ENCODE peak calls at places on chromosomes 4 and X, in seven cellular contexts. N is HCT116, G is breast epithelium, M is sigmoid colon, J is heart left ventricle, I is H1, P is Peyer's patch. F is an unnamed sample.

GRCh38 chr4:53193111-53193510 is 172.8 kb downstream of the SCFD2 start:
- DNase-seq in N (no peak), G (no peak), M (no peak), J (no peak), I (no peak), P (no peak), F (no peak)

GRCh38 chrX:76428243-76429130 is 977 bp downstream of the MAGEE1 start:
- DNase-seq in N (no peak), G (no peak), M (peak), J (peak), I (peak), P (peak), F (no peak)

GRCh38 chr4:33975996-33976395 is 2268.3 kb downstream of the ARAP2 start:
- DNase-seq in N (no peak), G (no peak), M (no peak), J (no peak), I (no peak), P (no peak), F (no peak)

GRCh38 chr4:3660086-3660927 is 105.9 kb upstream of the ADRA2C start:
- DNase-seq in N (no peak), G (no peak), M (no peak), J (no peak), I (no peak), P (no peak), F (no peak)

GRCh38 chr4:122152699-122153328 is 683 bp downstream of the BLTP1 start:
- DNase-seq in N (no peak), G (peak), M (peak), J (peak), I (no peak), P (peak), F (peak)

GRCh38 chr4:91485415-91485814 is 818.4 kb upstream of the GRID2 start:
- DNase-seq in N (no peak), G (no peak), M (no peak), J (no peak), I (no peak), P (no peak), F (no peak)

GRCh38 chrX:16579517-16579916 is 70.4 kb upstream of the S100G start:
- DNase-seq in N (no peak), G (no peak), M (no peak), J (no peak), I (no peak), P (no peak), F (no peak)

GRCh38 chrX:71098302-71098701 is 2.7 kb downstream of the FOXO4 start:
- DNase-seq in N (peak), G (peak), M (peak), J (peak), I (no peak), P (peak), F (peak)

GRCh38 chrX:151084454-151084853 is 91.9 kb upstream of the GPR50 start:
- DNase-seq in N (no peak), G (no peak), M (no peak), J (no peak), I (no peak), P (no peak), F (no peak)

GRCh38 chrX:51779306-51779705 is 36.1 kb downstream of the GSPT2 start:
- DNase-seq in N (no peak), G (no peak), M (no peak), J (no peak), I (no peak), P (no peak), F (no peak)

GRCh38 chr4:20254517-20255250 is 3.0 kb downstream of the SLIT2 start:
- DNase-seq in N (no peak), G (no peak), M (peak), J (peak), I (no peak), P (no peak), F (no peak)

GRCh38 chr4:173509031-173510001 is 20.7 kb downstream of the HAND2 start:
- DNase-seq in N (no peak), G (no peak), M (peak), J (peak), I (peak), P (no peak), F (no peak)

GRCh38 chr4:184838249-184839074 is 12.7 kb upstream of the ACSL1 start:
- DNase-seq in N (no peak), G (no peak), M (no peak), J (no peak), I (no peak), P (no peak), F (peak)

GRCh38 chrX:80765226-80765625 is 44.5 kb downstream of the BRWD3 start:
- DNase-seq in N (no peak), G (no peak), M (no peak), J (no peak), I (no peak), P (no peak), F (no peak)

GRCh38 chrX:13432776-13433605 is 113.1 kb upstream of the ATXN3L start:
- DNase-seq in N (no peak), G (no peak), M (no peak), J (no peak), I (no peak), P (no peak), F (no peak)

GRCh38 chrX:68139791-68140190 is 293.5 kb downstream of the OPHN1 start:
- DNase-seq in N (no peak), G (no peak), M (no peak), J (no peak), I (no peak), P (no peak), F (no peak)

GRCh38 chr4:133969202-133969873 is 232.3 kb downstream of the PABPC4L start:
- DNase-seq in N (no peak), G (no peak), M (no peak), J (peak), I (no peak), P (no peak), F (peak)

GRCh38 chrX:52082578-52082977 is 13.6 kb upstream of the MAGED4B start:
- DNase-seq in N (no peak), G (no peak), M (no peak), J (no peak), I (no peak), P (no peak), F (no peak)

GRCh38 chrX:33726281-33727160 is 405.6 kb downstream of the FAM47A start:
- DNase-seq in N (no peak), G (no peak), M (peak), J (no peak), I (peak), P (no peak), F (no peak)

GRCh38 chr4:9867746-9868425 is 86.5 kb downstream of the DRD5 start:
- DNase-seq in N (no peak), G (no peak), M (no peak), J (no peak), I (no peak), P (no peak), F (no peak)

GRCh38 chr4:2861631-2862436 is 18.2 kb downstream of the ADD1 start:
- DNase-seq in N (no peak), G (no peak), M (no peak), J (no peak), I (peak), P (no peak), F (no peak)

GRCh38 chr4:25425361-25425760 is 48.3 kb downstream of the ANAPC4 start:
- DNase-seq in N (no peak), G (no peak), M (no peak), J (no peak), I (no peak), P (no peak), F (no peak)

GRCh38 chr4:37781134-37781455 is 45.4 kb upstream of the PGM2 start:
- DNase-seq in N (no peak), G (no peak), M (no peak), J (no peak), I (no peak), P (no peak), F (no peak)

GRCh38 chrX:150405576-150405975 is 42.5 kb downstream of the MAMLD1 start:
- DNase-seq in N (no peak), G (no peak), M (no peak), J (no peak), I (no peak), P (no peak), F (peak)

GRCh38 chrX:45472968-45473367 is 272.3 kb upstream of the DIPK2B start:
- DNase-seq in N (no peak), G (no peak), M (no peak), J (no peak), I (no peak), P (no peak), F (no peak)

GRCh38 chr4:89009653-89010369 is 47.2 kb downstream of the FAM13A start:
- DNase-seq in N (no peak), G (no peak), M (no peak), J (no peak), I (no peak), P (no peak), F (peak)

GRCh38 chrX:54930291-54931049 is 9.8 kb downstream of the TRO start:
- DNase-seq in N (no peak), G (no peak), M (no peak), J (no peak), I (no peak), P (no peak), F (no peak)

GRCh38 chrX:40460926-40461325 is 119.8 kb upstream of the ATP6AP2 start:
- DNase-seq in N (no peak), G (no peak), M (no peak), J (no peak), I (no peak), P (no peak), F (no peak)

GRCh38 chr4:100593933-100594332 is 76.1 kb upstream of the EMCN start:
- DNase-seq in N (no peak), G (no peak), M (no peak), J (no peak), I (no peak), P (no peak), F (no peak)

GRCh38 chrX:47483310-47484268 is 567 bp upstream of the ZNF41 start:
- DNase-seq in N (no peak), G (no peak), M (peak), J (peak), I (no peak), P (peak), F (peak)

GRCh38 chrX:87063622-87064021 is 454.0 kb upstream of the KLHL4 start:
- DNase-seq in N (no peak), G (no peak), M (no peak), J (no peak), I (no peak), P (no peak), F (no peak)

GRCh38 chr4:51843309-51844156 is 580 bp downstream of the DCUN1D4 start:
- DNase-seq in N (no peak), G (peak), M (peak), J (peak), I (no peak), P (peak), F (peak)

GRCh38 chr4:766152-766515 is 59.8 kb downstream of the CPLX1 start:
- DNase-seq in N (no peak), G (no peak), M (no peak), J (peak), I (no peak), P (no peak), F (no peak)

GRCh38 chr4:761739-762138 is 56.1 kb downstream of the PCGF3 start:
- DNase-seq in N (no peak), G (no peak), M (no peak), J (peak), I (no peak), P (no peak), F (no peak)

GRCh38 chrX:11564546-11564945 is 101.2 kb downstream of the ARHGAP6 start:
- DNase-seq in N (no peak), G (no peak), M (no peak), J (no peak), I (no peak), P (no peak), F (no peak)

GRCh38 chr4:78949735-78950134 is 10.5 kb upstream of the PAQR3 start:
- DNase-seq in N (no peak), G (no peak), M (no peak), J (no peak), I (no peak), P (no peak), F (peak)

GRCh38 chrX:153336988-153337387 is 3.0 kb downstream of the ZNF275 start:
- DNase-seq in N (no peak), G (no peak), M (no peak), J (no peak), I (no peak), P (no peak), F (no peak)

GRCh38 chr4:142406917-142407501 is 439.1 kb downstream of the INPP4B start:
- DNase-seq in N (no peak), G (no peak), M (no peak), J (no peak), I (no peak), P (no peak), F (peak)

GRCh38 chrX:139932077-139932900 is 564 bp downstream of the ATP11C start:
- DNase-seq in N (no peak), G (no peak), M (peak), J (peak), I (no peak), P (peak), F (peak)

GRCh38 chrX:139931646-139932076 is 1.2 kb downstream of the ATP11C start:
- DNase-seq in N (no peak), G (peak), M (no peak), J (peak), I (no peak), P (no peak), F (no peak)

GRCh38 chrX:139930923-139931645 is 1.8 kb downstream of the ATP11C start:
- DNase-seq in N (no peak), G (no peak), M (peak), J (no peak), I (no peak), P (peak), F (peak)

GRCh38 chrX:139933904-139934303 is 1.1 kb upstream of the ATP11C start:
- DNase-seq in N (no peak), G (no peak), M (no peak), J (no peak), I (no peak), P (no peak), F (no peak)

DNA sequence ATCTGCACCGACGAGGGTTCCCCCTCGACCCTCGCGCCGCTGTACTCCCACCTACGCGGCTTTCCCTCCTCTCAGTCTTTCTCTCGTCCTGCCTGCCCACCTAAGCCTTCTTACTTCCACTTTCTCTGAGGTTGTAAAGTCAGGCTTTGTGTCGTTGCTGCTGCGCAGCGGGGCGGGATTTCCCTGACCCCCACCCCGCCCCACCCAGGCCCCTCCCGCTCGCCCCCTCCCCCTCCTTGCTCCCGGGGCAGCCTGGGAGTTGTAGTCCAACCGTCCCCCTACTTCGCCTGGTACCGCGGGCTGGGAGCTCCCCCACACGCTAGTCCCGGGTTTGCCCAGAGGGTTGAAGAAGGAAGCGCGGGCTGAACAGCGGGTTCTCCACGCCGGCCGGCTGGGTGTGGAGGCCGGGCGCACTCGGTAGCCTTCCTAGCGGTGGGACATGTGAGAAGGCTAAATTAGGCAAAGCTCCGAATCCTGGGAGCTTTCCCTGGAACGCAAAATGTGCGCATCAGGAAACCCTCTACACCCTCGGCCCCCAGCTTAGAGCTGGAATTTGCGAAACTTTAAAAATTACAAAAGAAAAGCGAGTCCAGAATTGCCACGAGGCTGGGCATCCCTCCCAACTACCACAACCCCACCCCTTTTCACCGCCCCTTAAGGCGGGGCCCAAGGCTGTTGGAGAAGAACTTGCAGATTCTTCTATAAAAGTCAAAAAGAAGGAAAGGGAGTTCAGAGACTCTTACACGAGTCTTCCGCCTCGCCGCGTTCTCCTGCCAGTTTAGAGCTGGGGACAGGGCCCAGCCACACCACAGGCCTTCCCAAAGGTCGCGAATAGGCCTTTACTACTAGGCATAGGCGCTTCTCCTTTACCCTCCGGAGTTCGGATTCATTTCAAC is at the start of gene ATP11C:
- DNase-seq in N (peak), G (peak), M (peak), J (peak), I (peak), P (peak), F (peak)
- TF ChIP-seq POLR2A in N (peak), G (no peak), M (peak), J (no peak), I (no peak), P (peak), F (peak)

GRCh38 chr4:164197556-164197955 is 556.4 kb upstream of the SMIM31 start:
- DNase-seq in N (no peak), G (no peak), M (no peak), J (no peak), I (no peak), P (no peak), F (no peak)
- TF ChIP-seq POLR2A in N (no peak), G (no peak), M (no peak), J (no peak), I (no peak), P (no peak), F (no peak)

GRCh38 chr4:17583944-17584343 is 6.9 kb downstream of the LAP3 start:
- DNase-seq in N (no peak), G (no peak), M (no peak), J (no peak), I (no peak), P (no peak), F (no peak)
- TF ChIP-seq POLR2A in N (no peak), G (no peak), M (no peak), J (no peak), I (no peak), P (no peak), F (no peak)

DNA sequence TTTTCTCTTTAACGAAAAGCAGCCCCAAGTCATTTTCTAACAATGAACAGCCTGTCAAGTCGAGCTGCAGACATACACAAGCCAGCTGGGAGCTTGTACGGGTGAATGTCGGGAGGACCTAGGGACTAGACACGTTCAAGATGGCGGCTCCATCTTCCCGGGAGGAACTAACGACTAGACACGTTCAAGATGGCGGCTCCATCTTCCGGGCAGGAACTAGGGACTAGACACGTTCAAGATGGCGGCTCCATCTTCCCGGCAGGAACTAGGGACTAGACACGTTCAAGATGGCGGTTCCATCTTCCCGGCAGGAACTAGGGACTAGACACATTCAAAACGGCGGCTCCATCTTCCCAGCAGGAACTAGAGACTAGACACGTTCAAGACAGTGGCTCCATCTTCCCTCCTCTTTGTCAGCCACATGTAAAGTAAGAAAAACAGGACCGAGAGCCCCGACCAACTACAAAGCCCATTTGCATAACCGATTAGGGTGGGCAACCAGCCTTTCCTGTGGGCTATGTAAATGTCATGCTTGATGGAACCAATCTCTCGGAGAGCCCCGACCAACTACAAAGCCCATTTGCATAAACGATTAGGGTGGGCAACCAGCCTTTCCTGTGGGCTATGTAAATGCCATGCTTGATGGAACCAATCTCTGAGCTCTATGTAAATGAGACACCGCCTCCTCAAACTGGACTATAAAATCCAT is 175.5 kb downstream of the DHRSX start:
- DNase-seq in N (no peak), G (peak), M (peak), J (peak), I (no peak), P (peak), F (no peak)
- TF ChIP-seq POLR2A in N (no peak), G (no peak), M (no peak), J (no peak), I (no peak), P (no peak), F (no peak)

GRCh38 chr4:153344131-153345010 is at the start of gene MND1:
- DNase-seq in N (peak), G (peak), M (peak), J (peak), I (peak), P (peak), F (peak)
- TF ChIP-seq POLR2A in N (peak), G (no peak), M (no peak), J (no peak), I (peak), P (no peak), F (peak)

GRCh38 chr4:6147441-6147840 is 52.9 kb downstream of the JAKMIP1 start:
- DNase-seq in N (no peak), G (no peak), M (no peak), J (no peak), I (no peak), P (no peak), F (no peak)

GRCh38 chr4:6143603-6144181 is 56.7 kb downstream of the JAKMIP1 start:
- DNase-seq in N (no peak), G (no peak), M (no peak), J (no peak), I (no peak), P (no peak), F (no peak)

GRCh38 chr4:6150046-6150735 is 50.2 kb downstream of the JAKMIP1 start:
- DNase-seq in N (no peak), G (no peak), M (no peak), J (no peak), I (no peak), P (no peak), F (no peak)

GRCh38 chr4:6152879-6153705 is 47.3 kb downstream of the JAKMIP1 start:
- DNase-seq in N (no peak), G (no peak), M (no peak), J (no peak), I (no peak), P (no peak), F (no peak)

GRCh38 chr4:6148506-6149205 is 51.7 kb downstream of the JAKMIP1 start:
- DNase-seq in N (no peak), G (no peak), M (no peak), J (no peak), I (no peak), P (no peak), F (no peak)
- TF ChIP-seq POLR2A in N (no peak), G (no peak), M (no peak), J (no peak), I (no peak), P (no peak), F (no peak)